ENCODE peak calls at places on chromosomes 5 and 9, in six cellular contexts. H is effector memory CD4-positive, alpha-beta T cell; W is right cardiac atrium; M is NAMALWA; D is activated CD4-positive, alpha-beta T cell treated with anti-CD3 and anti-CD28 coated beads, Interleukin-2, amount 50 U/mL, for 4 hours; T is BE2C. J is an unnamed sample.

GRCh38 chr9:74920944-74921626 is 31.6 kb downstream of the C9orf40 start:
- DNase-seq in M (no peak), H (no peak), W (no peak), T (no peak), D (no peak), J (no peak)

GRCh38 chr9:132694144-132694543 is 23.9 kb downstream of the GTF3C4 start:
- DNase-seq in T (no peak), W (no peak), M (peak), H (no peak), D (no peak), J (no peak)

GRCh38 chr9:114304416-114305188 is 18.3 kb upstream of the ORM1 start:
- DNase-seq in M (no peak), H (no peak), T (no peak), D (no peak), W (peak), J (no peak)

GRCh38 chr5:18968966-18969365 is 1019.0 kb downstream of the CDH18 start:
- DNase-seq in W (no peak), D (no peak), T (no peak), H (no peak), M (no peak), J (no peak)

GRCh38 chr9:116286287-116286686 is 132.7 kb downstream of the PAPPA start:
- DNase-seq in W (no peak), D (no peak), H (no peak), M (no peak), T (no peak), J (no peak)

GRCh38 chr5:102048940-102049339 is 247.1 kb downstream of the SLCO4C1 start:
- DNase-seq in W (no peak), T (peak), D (no peak), H (no peak), M (peak), J (no peak)

GRCh38 chr5:82613886-82614285 is 335.7 kb upstream of the RPS23 start:
- DNase-seq in D (no peak), M (no peak), H (no peak), T (no peak), W (no peak), J (no peak)

GRCh38 chr5:9898319-9898718 is 268.2 kb upstream of the TAS2R1 start:
- DNase-seq in M (peak), W (no peak), D (no peak), T (peak), H (no peak), J (no peak)

J was measured in Right ventricle myocardium inferior.